ENCODE peak calls at places on chromosome 10, in five cellular contexts. X is HepG2, E is upper lobe of left lung, S is GM12878, N is K562. T is an unnamed sample.

GRCh38 chr10:26806557-26806956 is 54.2 kb downstream of the ABI1 start:
- ATAC-seq in X (no peak), E (no peak), S (peak), N (no peak), T (no peak)

GRCh38 chr10:18610517-18610916 is 40.9 kb downstream of the NSUN6 start:
- ATAC-seq in X (peak), E (no peak), S (no peak), N (peak), T (peak)

GRCh38 chr10:84563868-84564267 is 235.5 kb downstream of the CCSER2 start:
- ATAC-seq in X (no peak), E (no peak), S (peak), N (no peak), T (no peak)

GRCh38 chr10:100446130-100446761 is 16.6 kb upstream of the WNT8B start:
- ATAC-seq in X (peak), E (no peak), S (no peak), N (peak), T (no peak)

GRCh38 chr10:71989658-71990454 is 25.7 kb downstream of the CHST3 start:
- ATAC-seq in X (no peak), E (no peak), S (peak), N (no peak), T (no peak)

GRCh38 chr10:9634466-9634865 is 1383.2 kb upstream of the CELF2 start:
- ATAC-seq in X (no peak), E (no peak), S (no peak), N (no peak), T (no peak)

GRCh38 chr10:117226813-117227451 is 14.0 kb upstream of the SLC18A2 start:
- ATAC-seq in X (peak), E (peak), S (peak), N (peak), T (no peak)

GRCh38 chr10:36017141-36017540 is 375.0 kb upstream of the FZD8 start:
- ATAC-seq in X (no peak), E (no peak), S (no peak), N (no peak), T (no peak)

GRCh38 chr10:43204394-43204942 is 62.4 kb downstream of the RASGEF1A start:
- ATAC-seq in X (peak), E (no peak), S (peak), N (no peak), T (no peak)

GRCh38 chr10:1290071-1290471 is 233.9 kb downstream of the WDR37 start:
- ATAC-seq in X (peak), E (no peak), S (no peak), N (no peak), T (no peak)

GRCh38 chr10:89521368-89521767 is 14.0 kb downstream of the SLC16A12 start:
- ATAC-seq in X (no peak), E (no peak), S (no peak), N (no peak), T (no peak)

GRCh38 chr10:93462881-93463280 is 19.3 kb downstream of the MYOF start:
- ATAC-seq in X (no peak), E (peak), S (peak), N (no peak), T (no peak)

GRCh38 chr10:37384923-37385322 is 259.5 kb downstream of the ANKRD30A start:
- ATAC-seq in X (no peak), E (no peak), S (no peak), N (no peak), T (no peak)

GRCh38 chr10:4661572-4662255 is 164.3 kb upstream of the AKR1E2 start:
- ATAC-seq in X (peak), E (peak), S (no peak), N (no peak), T (peak)

GRCh38 chr10:34291466-34292177 is 523.5 kb downstream of the PARD3 start:
- ATAC-seq in X (no peak), E (no peak), S (peak), N (no peak), T (no peak)

GRCh38 chr10:5038703-5039102 is 35.0 kb upstream of the AKR1C2 start:
- ATAC-seq in X (no peak), E (no peak), S (no peak), N (no peak), T (no peak)

GRCh38 chr10:4306871-4307270 is 519.1 kb upstream of the AKR1E2 start:
- ATAC-seq in X (no peak), E (no peak), S (no peak), N (no peak), T (no peak)

GRCh38 chr10:114064151-114065045 is 20.7 kb downstream of the ADRB1 start:
- ATAC-seq in X (no peak), E (peak), S (no peak), N (no peak), T (no peak)

GRCh38 chr10:63749915-63750314 is 228.7 kb downstream of the REEP3 start:
- ATAC-seq in X (no peak), E (no peak), S (no peak), N (no peak), T (no peak)

GRCh38 chr10:74008212-74008731 is 10.4 kb downstream of the VCL start:
- ATAC-seq in X (no peak), E (peak), S (peak), N (peak), T (no peak)

GRCh38 chr10:58436071-58436470 is 50.9 kb downstream of the TFAM start:
- ATAC-seq in X (no peak), E (no peak), S (no peak), N (no peak), T (no peak)

GRCh38 chr10:23065549-23065948 is 29.8 kb upstream of the MSRB2 start:
- ATAC-seq in X (peak), E (peak), S (no peak), N (no peak), T (peak)

GRCh38 chr10:111973826-111974225 is 209.7 kb downstream of the GPAM start:
- ATAC-seq in X (no peak), E (no peak), S (no peak), N (no peak), T (no peak)

GRCh38 chr10:70523044-70523443 is 44.5 kb downstream of the PALD1 start:
- ATAC-seq in X (no peak), E (no peak), S (no peak), N (no peak), T (peak)

GRCh38 chr10:91935886-91936285 is 12.3 kb downstream of the BTAF1 start:
- ATAC-seq in X (no peak), E (no peak), S (no peak), N (no peak), T (no peak)

GRCh38 chr10:58565256-58565655 is 52.6 kb downstream of the BICC1 start:
- ATAC-seq in X (no peak), E (peak), S (no peak), N (no peak), T (no peak)

GRCh38 chr10:57627642-57628178 is 640.0 kb downstream of the IPMK start:
- ATAC-seq in X (no peak), E (no peak), S (no peak), N (no peak), T (no peak)

GRCh38 chr10:104329754-104330153 is 8.5 kb downstream of the ITPRIP start:
- ATAC-seq in X (no peak), E (peak), S (peak), N (no peak), T (peak)

GRCh38 chr10:110680473-110681020 is 36.4 kb downstream of the RBM20 start:
- ATAC-seq in X (no peak), E (peak), S (no peak), N (no peak), T (no peak)

GRCh38 chr10:19775286-19775685 is 40.9 kb upstream of the PLXDC2 start:
- ATAC-seq in X (no peak), E (peak), S (no peak), N (no peak), T (no peak)

GRCh38 chr10:123746927-123747326 is 80.8 kb downstream of the GPR26 start:
- ATAC-seq in X (no peak), E (no peak), S (no peak), N (no peak), T (no peak)

GRCh38 chr10:28930520-28931495 is 253.5 kb downstream of the BAMBI start:
- ATAC-seq in X (no peak), E (peak), S (no peak), N (no peak), T (no peak)

GRCh38 chr10:58820862-58821559 is 308.3 kb downstream of the BICC1 start:
- ATAC-seq in X (no peak), E (peak), S (no peak), N (no peak), T (no peak)

GRCh38 chr10:18449631-18450030 is 201.8 kb downstream of the NSUN6 start:
- ATAC-seq in X (no peak), E (peak), S (peak), N (no peak), T (no peak)

GRCh38 chr10:72834183-72834825 is 59.2 kb upstream of the OIT3 start:
- ATAC-seq in X (peak), E (peak), S (peak), N (peak), T (peak)

GRCh38 chr10:49254556-49255318 is 44.2 kb upstream of the C10orf71 start:
- ATAC-seq in X (no peak), E (peak), S (no peak), N (peak), T (no peak)

GRCh38 chr10:33070101-33070500 is 112.1 kb upstream of the ITGB1 start:
- ATAC-seq in X (no peak), E (no peak), S (no peak), N (no peak), T (no peak)

GRCh38 chr10:118986815-118987790 is 42.4 kb upstream of the NANOS1 start:
- ATAC-seq in X (no peak), E (no peak), S (peak), N (no peak), T (no peak)

GRCh38 chr10:75295901-75296441 is 60.2 kb upstream of the COMTD1 start:
- ATAC-seq in X (no peak), E (peak), S (peak), N (no peak), T (peak)

GRCh38 chr10:75294031-75294437 is 58.3 kb upstream of the COMTD1 start:
- ATAC-seq in X (no peak), E (no peak), S (no peak), N (no peak), T (no peak)

GRCh38 chr10:75294518-75294865 is 58.7 kb upstream of the COMTD1 start:
- ATAC-seq in X (peak), E (peak), S (peak), N (peak), T (peak)

GRCh38 chr10:75293456-75293840 is 57.7 kb upstream of the COMTD1 start:
- ATAC-seq in X (no peak), E (no peak), S (no peak), N (no peak), T (no peak)

DNA sequence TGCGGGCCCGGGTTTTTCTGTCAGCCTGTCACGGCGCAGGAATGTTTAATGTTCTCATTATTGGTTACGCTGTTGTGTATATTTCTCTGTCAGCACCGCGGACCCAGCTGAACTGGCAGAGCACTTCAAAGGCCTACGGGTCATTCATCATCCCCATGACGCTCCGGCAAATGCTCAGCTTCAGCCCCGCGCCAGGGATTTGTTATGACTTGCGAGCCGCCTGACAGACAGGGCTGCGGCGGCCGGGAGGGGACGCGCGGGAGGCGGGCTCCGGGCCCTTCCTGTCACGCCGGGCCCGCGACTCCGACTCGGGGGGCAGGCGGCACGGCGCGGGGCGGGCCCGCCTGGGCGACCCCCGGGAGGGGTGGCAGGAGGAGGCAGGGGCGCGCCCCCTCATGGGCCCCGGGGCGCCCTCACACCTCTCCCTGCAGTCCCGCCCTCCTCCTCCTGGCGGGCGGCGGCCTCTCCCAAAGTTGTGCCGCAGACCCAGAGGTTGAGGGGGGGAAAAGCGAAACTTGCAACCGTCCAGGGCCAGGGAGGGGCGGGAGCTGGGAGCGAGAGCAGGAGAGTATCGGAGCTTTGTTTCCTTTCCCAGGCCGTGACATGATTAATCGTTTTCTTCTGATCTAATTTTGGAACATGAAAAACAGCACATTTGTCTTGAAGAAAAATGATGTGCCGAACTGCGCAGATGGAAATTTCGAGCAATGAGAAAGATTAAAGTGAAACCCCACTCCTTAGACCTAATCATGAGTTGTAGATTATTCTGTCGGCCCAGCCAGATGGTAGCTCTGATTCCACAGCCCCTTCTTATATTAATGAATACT is 59.3 kb upstream of the COMTD1 start:
- ATAC-seq in X (peak), E (peak), S (peak), N (peak), T (peak)
- TF ChIP-seq POLR2A in X (no peak), E (peak), S (no peak), N (no peak), T (peak)

GRCh38 chr10:30818854-30819253 is 189.3 kb upstream of the LYZL2 start:
- ATAC-seq in X (peak), E (peak), S (no peak), N (no peak), T (peak)

GRCh38 chr10:30817541-30817940 is 188.0 kb upstream of the LYZL2 start:
- ATAC-seq in X (peak), E (no peak), S (no peak), N (no peak), T (no peak)

GRCh38 chr10:30819306-30820190 is 190.0 kb upstream of the LYZL2 start:
- ATAC-seq in X (no peak), E (no peak), S (no peak), N (no peak), T (no peak)

GRCh38 chr10:30816812-30817193 is 187.2 kb upstream of the LYZL2 start:
- ATAC-seq in X (no peak), E (no peak), S (peak), N (no peak), T (no peak)

DNA sequence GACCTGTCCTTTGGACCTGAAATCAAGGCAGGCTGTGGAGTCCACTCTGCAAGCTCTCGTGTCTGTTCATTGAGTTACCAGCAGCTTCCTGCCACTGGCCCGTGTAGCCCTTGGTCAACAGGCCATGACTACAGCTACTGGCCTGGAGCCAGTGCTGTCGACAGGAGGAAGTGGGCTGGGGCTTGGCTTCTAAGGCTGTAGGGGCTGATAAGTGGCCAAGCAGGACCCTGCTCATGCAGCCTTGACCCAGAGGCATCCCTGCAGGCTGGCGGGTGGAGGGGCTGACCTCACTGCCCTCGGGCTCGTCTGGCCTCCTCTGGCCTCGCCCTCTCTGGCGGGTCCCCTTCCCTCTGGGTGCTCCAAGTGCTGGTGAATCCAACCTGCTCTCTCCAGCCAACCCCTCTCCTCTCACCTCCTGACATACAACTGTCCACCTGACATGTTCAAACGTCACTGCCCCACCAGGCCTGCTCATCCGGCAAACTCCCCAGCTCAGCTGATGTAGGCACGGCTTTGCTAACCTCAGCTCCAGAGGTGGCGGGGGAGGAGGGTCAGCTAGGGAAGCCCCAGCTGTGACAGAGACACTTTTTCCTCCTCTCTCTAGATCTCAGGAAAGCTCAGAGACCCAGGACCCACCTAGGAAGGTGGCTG is 188.6 kb upstream of the LYZL2 start:
- ATAC-seq in X (peak), E (peak), S (peak), N (peak), T (peak)
- TF ChIP-seq EP300 in X (no peak), E (no peak), S (no peak), N (peak), T (no peak)

GRCh38 chr10:86684305-86684704 is 16.0 kb downstream of the LDB3 start:
- ATAC-seq in X (peak), E (no peak), S (peak), N (peak), T (peak)
- TF ChIP-seq POLR2AphosphoS5 in X (no peak), E (no peak), S (no peak), N (no peak), T (peak)

GRCh38 chr10:6176691-6177231 is 26.0 kb upstream of the PFKFB3 start:
- ATAC-seq in X (no peak), E (no peak), S (no peak), N (peak), T (peak)
- TF ChIP-seq POLR2A in X (no peak), E (no peak), S (no peak), N (no peak), T (no peak)

GRCh38 chr10:132708441-132708840 is 77.5 kb downstream of the NKX6-2 start:
- ATAC-seq in X (no peak), E (no peak), S (no peak), N (no peak), T (no peak)

GRCh38 chr10:132708936-132709335 is 77.0 kb downstream of the NKX6-2 start:
- ATAC-seq in X (no peak), E (no peak), S (no peak), N (no peak), T (no peak)

GRCh38 chr10:132706701-132707100 is 79.2 kb downstream of the NKX6-2 start:
- ATAC-seq in X (no peak), E (no peak), S (no peak), N (no peak), T (no peak)

GRCh38 chr10:132707121-132707775 is 78.7 kb downstream of the NKX6-2 start:
- ATAC-seq in X (peak), E (no peak), S (no peak), N (no peak), T (no peak)

GRCh38 chr10:132707776-132708171 is 78.2 kb downstream of the NKX6-2 start:
- ATAC-seq in X (no peak), E (no peak), S (no peak), N (no peak), T (no peak)
- TF ChIP-seq EP300 in X (no peak), E (no peak), S (no peak), N (no peak), T (no peak)

DNA sequence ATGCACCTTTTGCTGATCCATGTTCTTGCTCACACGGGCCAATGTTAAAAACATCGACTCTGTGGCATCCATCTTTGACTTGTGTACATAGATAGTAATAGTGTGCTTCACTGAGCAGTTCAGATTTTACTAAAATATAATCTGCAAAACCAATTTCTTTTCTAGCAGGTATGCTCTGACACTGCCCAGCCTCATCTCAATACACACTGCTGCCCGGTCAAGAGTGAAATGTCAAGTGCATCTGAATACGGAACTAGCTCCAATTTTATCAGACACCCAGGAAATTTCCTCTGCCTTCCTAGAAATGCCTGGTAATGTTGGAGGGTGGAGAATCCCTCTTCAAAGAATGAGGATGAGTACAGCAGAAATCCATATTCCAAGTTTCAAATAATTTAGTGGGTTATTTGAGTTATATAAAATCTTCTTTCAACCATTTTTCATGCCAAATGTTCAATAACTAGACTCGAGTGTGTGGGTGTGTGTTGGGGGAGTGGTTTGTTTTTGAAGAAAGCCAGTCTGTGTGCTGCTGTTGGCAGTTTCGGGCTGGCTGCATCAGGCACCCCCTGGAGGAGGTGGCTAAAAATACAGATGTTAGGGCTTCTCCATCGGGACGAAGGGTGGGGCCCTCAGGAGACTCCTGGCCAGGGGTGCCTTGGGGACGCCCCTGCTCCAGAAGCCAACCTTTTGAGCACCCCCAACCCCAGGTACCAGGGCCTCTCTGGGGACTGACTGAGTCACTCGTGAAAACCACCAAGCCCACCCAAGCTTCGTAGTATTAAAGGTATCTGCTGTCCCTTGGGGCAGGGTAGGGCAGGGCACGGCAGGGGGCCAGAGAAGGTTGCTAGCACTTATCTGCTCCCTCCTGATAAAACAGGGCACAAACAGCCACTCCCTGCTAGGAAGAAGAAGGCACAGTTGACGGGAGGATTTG is 15.4 kb downstream of the CTBP2 start:
- ATAC-seq in X (peak), E (peak), S (peak), N (peak), T (no peak)
- TF ChIP-seq POLR2AphosphoS5 in X (no peak), E (no peak), S (no peak), N (peak), T (no peak)

T was measured in gastroesophageal sphincter.